ENCODE peak calls at places on chromosomes 7 and 10, in seven cellular contexts. A, P, D, N, Q, R and E are unnamed samples.

GRCh38 chr10:96138102-96138501 is 8.0 kb downstream of the ZNF518A start:
- DNase-seq in R (no peak), P (no peak), A (no peak), Q (no peak), D (no peak), N (no peak), E (no peak)

GRCh38 chr10:95755511-95756004 is 405 bp upstream of the ENTPD1 start:
- DNase-seq in P (peak; percentile 58), N (no peak), D (peak; percentile 25), Q (no peak), R (no peak), A (no peak), E (no peak)

GRCh38 chr7:38160003-38160571 is 18.0 kb upstream of the STARD3NL start:
- DNase-seq in A (no peak), N (no peak), P (no peak), R (no peak), D (no peak), Q (no peak), E (no peak)

GRCh38 chr10:100344386-100344785 is 2.6 kb upstream of the SCD start:
- DNase-seq in R (no peak), N (no peak), D (no peak), A (no peak), P (no peak), Q (no peak), E (no peak)

GRCh38 chr7:110522061-110522750 is 568.7 kb upstream of the LRRN3 start:
- DNase-seq in Q (no peak), N (no peak), P (no peak), R (no peak), D (no peak), A (no peak), E (no peak)

GRCh38 chr10:110857265-110858158 is 14.2 kb upstream of the PDCD4 start:
- DNase-seq in P (no peak), Q (no peak), A (no peak), N (peak; percentile 82), D (no peak), R (no peak), E (peak; percentile 56)

GRCh38 chr7:924541-925231 is 29.8 kb downstream of the ADAP1 start:
- DNase-seq in Q (no peak), R (no peak), P (peak; percentile 83), N (peak; percentile 42), D (no peak), A (no peak), E (no peak)

GRCh38 chr7:89798599-89798996 is 355.7 kb upstream of the STEAP1 start:
- DNase-seq in D (no peak), R (no peak), A (no peak), N (no peak), P (no peak), Q (no peak), E (no peak)

GRCh38 chr7:140639366-140640053 is 1.1 kb downstream of the DENND2A start:
- DNase-seq in N (no peak), P (no peak), R (no peak), D (peak; percentile 7), A (no peak), Q (peak; percentile 36), E (no peak)

GRCh38 chr10:103448751-103449150 is 3.4 kb downstream of the CALHM2 start:
- DNase-seq in Q (peak; percentile 92), R (peak; percentile 35), P (peak; percentile 90), A (no peak), D (no peak), N (no peak), E (no peak)

GRCh38 chr10:60664859-60665258 is 113.4 kb upstream of the CDK1 start:
- DNase-seq in P (no peak), D (no peak), Q (no peak), R (no peak), A (no peak), N (no peak), E (no peak)

GRCh38 chr7:42457663-42458062 is 220.7 kb upstream of the GLI3 start:
- DNase-seq in R (no peak), Q (no peak), D (no peak), P (no peak), A (no peak), N (no peak), E (no peak)

GRCh38 chr10:79422178-79422892 is 23.1 kb downstream of the ZCCHC24 start:
- DNase-seq in A (no peak), N (no peak), D (no peak), Q (peak; percentile 97), R (no peak), P (peak; percentile 88), E (no peak)

GRCh38 chr7:3027005-3027404 is 16.7 kb downstream of the CARD11 start:
- DNase-seq in P (no peak), N (no peak), A (no peak), Q (no peak), D (no peak), R (no peak), E (no peak)